ENCODE peak calls at places on chromosomes 16 and 17, in nine cellular contexts. U is left lung; P is effector memory CD4-positive, alpha-beta T cell; R is HFF-Myc; I is tibial artery; M is fibroblast of the aortic adventitia; B is kidney epithelial cell; K is naive thymus-derived CD4-positive, alpha-beta T cell; S is Karpas-422. T is an unnamed sample.

GRCh38 chr17:40313660-40314556 is 4.9 kb downstream of the RARA start:
- DNase-seq in U (peak), P (no peak), R (no peak), I (no peak), M (no peak), B (no peak), K (no peak), S (no peak), T (no peak)

GRCh38 chr16:30348113-30348512 is 7.0 kb downstream of the CD2BP2 start:
- DNase-seq in U (no peak), P (no peak), R (no peak), I (no peak), M (no peak), B (no peak), K (no peak), S (peak), T (no peak)

GRCh38 chr16:25063102-25063501 is 47.9 kb upstream of the ARHGAP17 start:
- DNase-seq in U (no peak), P (no peak), R (no peak), I (no peak), M (no peak), B (no peak), K (no peak), S (no peak), T (no peak)

GRCh38 chr17:74215332-74215727 is 2.0 kb downstream of the TTYH2 start:
- DNase-seq in U (no peak), P (no peak), R (no peak), I (no peak), M (no peak), B (no peak), K (no peak), S (no peak), T (no peak)

GRCh38 chr16:31455601-31456314 is 3.5 kb upstream of the ARMC5 start:
- DNase-seq in U (no peak), P (no peak), R (no peak), I (peak), M (no peak), B (no peak), K (no peak), S (peak), T (no peak)

GRCh38 chr16:68564367-68564985 is 25.4 kb downstream of the ZFP90 start:
- DNase-seq in U (no peak), P (no peak), R (no peak), I (no peak), M (peak), B (no peak), K (no peak), S (no peak), T (no peak)

GRCh38 chr16:77306050-77306616 is 106.9 kb downstream of the SYCE1L start:
- DNase-seq in U (no peak), P (no peak), R (no peak), I (no peak), M (no peak), B (peak), K (no peak), S (no peak), T (no peak)

GRCh38 chr17:78940708-78941107 is 15.5 kb upstream of the TIMP2 start:
- DNase-seq in U (no peak), P (no peak), R (no peak), I (no peak), M (no peak), B (no peak), K (no peak), S (no peak), T (no peak)

GRCh38 chr16:72174726-72175125 is 2.8 kb upstream of the PMFBP1 start:
- DNase-seq in U (no peak), P (no peak), R (no peak), I (no peak), M (no peak), B (no peak), K (no peak), S (no peak), T (no peak)

GRCh38 chr17:61218438-61218837 is 181.2 kb upstream of the TBX2 start:
- DNase-seq in U (no peak), P (no peak), R (no peak), I (no peak), M (peak), B (no peak), K (no peak), S (no peak), T (no peak)

GRCh38 chr17:14206891-14207290 is 29.8 kb downstream of the CDRT15 start:
- DNase-seq in U (no peak), P (no peak), R (no peak), I (no peak), M (no peak), B (no peak), K (no peak), S (no peak), T (no peak)

GRCh38 chr17:75277664-75278071 is 6.6 kb upstream of the MIF4GD start:
- DNase-seq in U (no peak), P (no peak), R (peak), I (no peak), M (peak), B (no peak), K (no peak), S (no peak), T (no peak)

GRCh38 chr17:4914009-4914408 is 11.1 kb upstream of the CHRNE start:
- DNase-seq in U (no peak), P (no peak), R (no peak), I (no peak), M (peak), B (no peak), K (no peak), S (no peak), T (no peak)

GRCh38 chr17:9802294-9802693 is 10.9 kb upstream of the DHRS7C start:
- DNase-seq in U (no peak), P (no peak), R (peak), I (no peak), M (no peak), B (no peak), K (no peak), S (no peak), T (no peak)

GRCh38 chr16:12874135-12874534 is 27.3 kb upstream of the SHISA9 start:
- DNase-seq in U (no peak), P (no peak), R (no peak), I (no peak), M (peak), B (peak), K (no peak), S (no peak), T (no peak)

GRCh38 chr17:29526322-29526721 is 40.5 kb downstream of the ABHD15 start:
- DNase-seq in U (no peak), P (no peak), R (no peak), I (no peak), M (no peak), B (no peak), K (no peak), S (no peak), T (no peak)

GRCh38 chr17:55424893-55425540 is 3.4 kb upstream of the MMD start:
- DNase-seq in U (no peak), P (no peak), R (no peak), I (no peak), M (no peak), B (no peak), K (no peak), S (peak), T (no peak)

GRCh38 chr17:81807210-81807719 is 3.3 kb downstream of the GCGR start:
- DNase-seq in U (no peak), P (no peak), R (no peak), I (no peak), M (no peak), B (no peak), K (no peak), S (no peak), T (no peak)

GRCh38 chr17:63601439-63602371 is 1.0 kb downstream of the TACO1 start:
- DNase-seq in U (no peak), P (no peak), R (no peak), I (no peak), M (peak), B (no peak), K (no peak), S (peak), T (no peak)

GRCh38 chr16:29702307-29702706 is 23.3 kb downstream of the QPRT start:
- DNase-seq in U (no peak), P (peak), R (no peak), I (no peak), M (no peak), B (no peak), K (peak), S (no peak), T (no peak)

GRCh38 chr16:52725043-52725442 is 178.1 kb upstream of the TOX3 start:
- DNase-seq in U (no peak), P (no peak), R (no peak), I (no peak), M (no peak), B (no peak), K (no peak), S (no peak), T (no peak)

GRCh38 chr17:66941249-66941648 is 23.3 kb upstream of the CACNG4 start:
- DNase-seq in U (peak), P (no peak), R (no peak), I (no peak), M (no peak), B (no peak), K (no peak), S (no peak), T (no peak)

GRCh38 chr16:75234856-75235696 is 16.3 kb downstream of the CTRB1 start:
- DNase-seq in U (no peak), P (no peak), R (no peak), I (no peak), M (no peak), B (no peak), K (no peak), S (no peak), T (no peak)

GRCh38 chr16:1876468-1876867 is 4.5 kb upstream of the MEIOB start:
- DNase-seq in U (no peak), P (no peak), R (no peak), I (no peak), M (no peak), B (no peak), K (no peak), S (no peak), T (no peak)

GRCh38 chr16:82361885-82362284 is 191.9 kb upstream of the MPHOSPH6 start:
- DNase-seq in U (no peak), P (no peak), R (no peak), I (no peak), M (no peak), B (no peak), K (no peak), S (no peak), T (no peak)

GRCh38 chr17:59002848-59003247 is 103.8 kb downstream of the TRIM37 start:
- DNase-seq in U (no peak), P (no peak), R (no peak), I (no peak), M (no peak), B (no peak), K (no peak), S (no peak), T (no peak)

GRCh38 chr16:85372627-85373372 is 240.3 kb upstream of the GSE1 start:
- DNase-seq in U (no peak), P (no peak), R (no peak), I (peak), M (peak), B (no peak), K (no peak), S (no peak), T (no peak)

GRCh38 chr17:39618252-39618913 is 8.4 kb upstream of the PPP1R1B start:
- DNase-seq in U (no peak), P (no peak), R (no peak), I (no peak), M (peak), B (no peak), K (no peak), S (peak), T (no peak)

GRCh38 chr16:85156869-85157268 is 44.6 kb upstream of the CIBAR2 start:
- DNase-seq in U (no peak), P (no peak), R (no peak), I (no peak), M (no peak), B (no peak), K (no peak), S (no peak), T (no peak)

GRCh38 chr16:24939738-24940137 is 75.4 kb downstream of the ARHGAP17 start:
- DNase-seq in U (no peak), P (no peak), R (no peak), I (no peak), M (no peak), B (no peak), K (no peak), S (no peak), T (no peak)

GRCh38 chr17:8056976-8057625 is 18.2 kb downstream of the ALOX15B start:
- DNase-seq in U (no peak), P (no peak), R (no peak), I (no peak), M (no peak), B (no peak), K (no peak), S (no peak), T (no peak)

GRCh38 chr16:3112058-3112880 is at the start of gene ZNF205:
- DNase-seq in U (peak), P (no peak), R (no peak), I (peak), M (peak), B (no peak), K (no peak), S (no peak), T (peak)

GRCh38 chr17:5135726-5136579 is 20.1 kb downstream of the USP6 start:
- DNase-seq in U (no peak), P (no peak), R (no peak), I (no peak), M (no peak), B (no peak), K (no peak), S (no peak), T (no peak)

GRCh38 chr17:57521606-57522435 is 223.3 kb downstream of the CCDC182 start:
- DNase-seq in U (no peak), P (no peak), R (no peak), I (no peak), M (no peak), B (no peak), K (no peak), S (peak), T (no peak)

GRCh38 chr17:43006639-43007551 is at the start of gene IFI35:
- DNase-seq in U (peak), P (peak), R (peak), I (peak), M (peak), B (peak), K (peak), S (peak), T (peak)

GRCh38 chr16:694863-695354 is 4.7 kb upstream of the WDR24 start:
- DNase-seq in U (no peak), P (no peak), R (no peak), I (no peak), M (no peak), B (no peak), K (no peak), S (no peak), T (no peak)
- H3K4me3 ChIP-seq in U (no peak), P (peak), R (no peak), I (no peak), M (no peak), B (no peak), K (peak), S (peak), T (peak)

DNA sequence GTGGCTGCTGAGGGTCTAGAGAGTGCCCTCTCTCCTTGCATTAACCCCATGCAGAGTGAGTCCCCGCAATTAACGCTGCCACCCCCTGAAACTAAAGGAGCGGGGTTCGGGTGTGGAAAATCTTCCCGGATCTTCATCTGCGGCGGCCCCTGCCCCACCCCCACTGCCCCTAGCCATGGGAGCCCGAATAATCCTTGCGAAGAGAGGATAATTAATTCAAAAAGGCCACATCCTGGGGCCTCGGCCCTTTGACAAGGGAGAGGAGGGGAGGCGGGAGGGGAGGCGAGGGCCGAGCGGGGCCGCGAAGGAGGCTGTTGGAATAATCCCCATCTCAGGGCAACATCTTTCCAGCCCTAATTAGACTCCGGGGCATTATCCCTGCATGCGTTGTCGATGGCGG is 387.4 kb upstream of the TNRC6C start:
- DNase-seq in U (no peak), P (no peak), R (no peak), I (no peak), M (no peak), B (no peak), K (no peak), S (no peak), T (no peak)
- H3K4me3 ChIP-seq in U (no peak), P (no peak), R (no peak), I (peak), M (peak), B (no peak), K (peak), S (no peak), T (peak)

DNA sequence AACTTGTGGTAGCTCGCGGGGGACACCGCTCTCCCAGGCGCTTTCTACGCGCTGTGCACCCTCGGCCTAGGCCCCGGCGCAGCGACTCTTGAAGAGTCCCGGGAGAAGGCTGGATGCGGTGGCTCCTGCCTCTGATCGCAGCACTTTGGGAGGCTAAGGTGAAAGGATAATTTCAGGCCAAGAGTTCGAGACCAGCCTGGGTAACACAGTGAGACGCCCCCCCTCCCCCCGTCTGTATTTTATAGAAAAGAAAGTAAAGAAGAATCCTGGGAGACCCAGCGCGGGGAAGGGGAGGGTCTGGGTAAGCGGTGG is 436 bp upstream of the PLLP start:
- DNase-seq in U (no peak), P (no peak), R (no peak), I (no peak), M (no peak), B (no peak), K (no peak), S (no peak), T (no peak)
- H3K4me3 ChIP-seq in U (peak), P (peak), R (peak), I (peak), M (peak), B (peak), K (peak), S (no peak), T (peak)

GRCh38 chr16:49700928-49701685 is 154.8 kb downstream of the ZNF423 start:
- DNase-seq in U (no peak), P (no peak), R (no peak), I (no peak), M (no peak), B (no peak), K (no peak), S (no peak), T (no peak)
- H3K4me3 ChIP-seq in U (no peak), P (no peak), R (no peak), I (no peak), M (no peak), B (no peak), K (no peak), S (no peak), T (no peak)

GRCh38 chr17:32299579-32300158 is 34.0 kb downstream of the RHBDL3 start:
- DNase-seq in U (no peak), P (no peak), R (no peak), I (no peak), M (no peak), B (no peak), K (no peak), S (no peak), T (no peak)

GRCh38 chr17:32302860-32303649 is 37.4 kb downstream of the RHBDL3 start:
- DNase-seq in U (no peak), P (no peak), R (no peak), I (no peak), M (no peak), B (no peak), K (no peak), S (no peak), T (no peak)

GRCh38 chr17:32305049-32305448 is 36.9 kb downstream of the C17orf75 start:
- DNase-seq in U (no peak), P (no peak), R (no peak), I (no peak), M (no peak), B (no peak), K (no peak), S (no peak), T (no peak)

GRCh38 chr17:32302037-32302436 is 36.4 kb downstream of the RHBDL3 start:
- DNase-seq in U (no peak), P (no peak), R (no peak), I (no peak), M (no peak), B (no peak), K (no peak), S (no peak), T (no peak)

DNA sequence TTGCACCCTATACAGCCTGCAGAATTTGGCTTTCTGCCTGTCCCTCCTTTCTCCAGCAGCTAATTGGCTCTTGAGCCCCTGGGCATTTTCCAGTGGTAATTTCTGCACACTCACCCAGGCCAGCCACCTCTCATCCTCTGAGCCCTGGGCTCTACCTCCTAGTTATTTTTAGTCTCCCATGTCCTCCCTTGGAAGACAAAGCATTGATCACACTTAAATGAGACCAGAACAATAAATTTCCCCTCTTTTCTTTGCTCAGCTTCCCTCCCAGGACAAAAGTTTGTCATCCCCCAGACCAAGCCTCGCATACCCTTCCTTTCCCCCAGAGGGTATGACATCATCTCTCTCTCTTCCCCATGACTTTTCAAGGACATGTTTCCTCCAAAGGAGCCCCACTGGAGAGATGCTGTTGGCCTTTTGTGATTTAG is 38.1 kb downstream of the C17orf75 start:
- DNase-seq in U (no peak), P (no peak), R (no peak), I (no peak), M (no peak), B (no peak), K (no peak), S (no peak), T (no peak)
- H3K4me3 ChIP-seq in U (no peak), P (no peak), R (no peak), I (no peak), M (no peak), B (no peak), K (no peak), S (no peak), T (no peak)